ENCODE peak calls at places on chromosome 18, in ten cellular contexts. T, W, Y, M, O, J, I, Q, E and X are unnamed samples.

GRCh38 chr18:8626414-8627106 is 17.3 kb downstream of the RAB12 start:
- DNase-seq in T (no peak), W (no peak), Y (no peak), M (no peak), O (no peak), J (no peak), I (no peak), Q (no peak), E (no peak), X (no peak)

GRCh38 chr18:250685-251084 is 17.2 kb downstream of the THOC1 start:
- DNase-seq in T (peak), W (no peak), Y (peak), M (no peak), O (peak), J (no peak), I (peak), Q (no peak), E (no peak), X (peak)

GRCh38 chr18:26003391-26003790 is 87.0 kb downstream of the SS18 start:
- DNase-seq in T (no peak), W (no peak), Y (no peak), M (no peak), O (peak), J (no peak), I (peak), Q (no peak), E (no peak), X (peak)

GRCh38 chr18:41949206-41949920 is 5.7 kb upstream of the PIK3C3 start:
- DNase-seq in T (no peak), W (no peak), Y (no peak), M (no peak), O (no peak), J (no peak), I (no peak), Q (no peak), E (no peak), X (peak)

GRCh38 chr18:58776084-58776483 is 88.6 kb upstream of the ZNF532 start:
- DNase-seq in T (no peak), W (no peak), Y (peak), M (no peak), O (no peak), J (no peak), I (no peak), Q (no peak), E (no peak), X (no peak)

GRCh38 chr18:26417190-26417589 is 131.2 kb downstream of the KCTD1 start:
- DNase-seq in T (no peak), W (no peak), Y (no peak), M (no peak), O (no peak), J (no peak), I (no peak), Q (no peak), E (no peak), X (no peak)

GRCh38 chr18:51138936-51139335 is 58.5 kb downstream of the MEX3C start:
- DNase-seq in T (no peak), W (no peak), Y (no peak), M (no peak), O (no peak), J (no peak), I (no peak), Q (no peak), E (no peak), X (no peak)

GRCh38 chr18:9736942-9737813 is 29.1 kb downstream of the RAB31 start:
- DNase-seq in T (peak), W (peak), Y (peak), M (no peak), O (peak), J (no peak), I (peak), Q (no peak), E (no peak), X (peak)

GRCh38 chr18:56569391-56569790 is 69.0 kb downstream of the TXNL1 start:
- DNase-seq in T (no peak), W (no peak), Y (no peak), M (no peak), O (no peak), J (no peak), I (no peak), Q (no peak), E (no peak), X (no peak)

GRCh38 chr18:52326001-52326400 is 14.0 kb upstream of the DCC start:
- DNase-seq in T (no peak), W (no peak), Y (peak), M (no peak), O (peak), J (no peak), I (no peak), Q (no peak), E (no peak), X (peak)

GRCh38 chr18:58158008-58158407 is 114.0 kb downstream of the NEDD4L start:
- DNase-seq in T (no peak), W (no peak), Y (no peak), M (no peak), O (no peak), J (no peak), I (no peak), Q (no peak), E (no peak), X (no peak)

GRCh38 chr18:28735731-28736130 is 558.8 kb upstream of the CDH2 start:
- DNase-seq in T (peak), W (peak), Y (peak), M (no peak), O (peak), J (no peak), I (peak), Q (no peak), E (no peak), X (peak)

GRCh38 chr18:26489881-26490280 is 58.5 kb downstream of the KCTD1 start:
- DNase-seq in T (no peak), W (no peak), Y (no peak), M (no peak), O (no peak), J (no peak), I (no peak), Q (no peak), E (no peak), X (peak)

GRCh38 chr18:35045808-35046207 is 4.6 kb downstream of the MAPRE2 start:
- DNase-seq in T (no peak), W (no peak), Y (no peak), M (no peak), O (no peak), J (no peak), I (peak), Q (no peak), E (no peak), X (no peak)

GRCh38 chr18:12597775-12598174 is 60.1 kb downstream of the SPIRE1 start:
- DNase-seq in T (peak), W (no peak), Y (peak), M (no peak), O (peak), J (no peak), I (peak), Q (no peak), E (no peak), X (peak)

GRCh38 chr18:58991127-58991798 is 126.6 kb downstream of the ZNF532 start:
- DNase-seq in T (no peak), W (no peak), Y (peak), M (no peak), O (peak), J (no peak), I (no peak), Q (peak), E (no peak), X (peak)

GRCh38 chr18:79332601-79333000 is 63.1 kb upstream of the NFATC1 start:
- DNase-seq in T (no peak), W (no peak), Y (no peak), M (no peak), O (no peak), J (no peak), I (no peak), Q (no peak), E (no peak), X (no peak)

DNA sequence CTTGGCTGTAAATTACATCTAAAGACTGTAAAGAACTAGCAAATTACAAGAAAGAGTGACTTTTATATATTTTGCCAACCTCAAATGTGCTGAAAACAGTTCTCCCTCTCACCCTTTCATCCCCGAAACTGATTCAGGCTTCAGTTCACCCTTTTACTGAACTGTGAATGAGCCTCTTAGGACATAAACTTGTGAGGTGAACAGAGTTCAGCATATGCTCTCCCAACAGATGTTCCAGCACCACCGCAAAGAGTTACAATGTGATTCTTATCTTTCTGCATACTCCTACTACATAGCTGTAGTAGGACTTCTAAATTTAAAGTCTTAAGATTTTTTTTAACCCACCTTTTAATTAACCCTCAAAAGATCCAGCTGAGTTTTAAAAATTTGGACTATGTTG is 1.2 kb upstream of the ZCCHC2 start:
- DNase-seq in T (peak), W (no peak), Y (peak), M (no peak), O (peak), J (no peak), I (no peak), Q (no peak), E (no peak), X (peak)
- H3K9ac ChIP-seq in T (peak), W (peak), Y (no peak), M (no peak), O (no peak), J (no peak), I (peak), Q (no peak), E (no peak), X (peak)

DNA sequence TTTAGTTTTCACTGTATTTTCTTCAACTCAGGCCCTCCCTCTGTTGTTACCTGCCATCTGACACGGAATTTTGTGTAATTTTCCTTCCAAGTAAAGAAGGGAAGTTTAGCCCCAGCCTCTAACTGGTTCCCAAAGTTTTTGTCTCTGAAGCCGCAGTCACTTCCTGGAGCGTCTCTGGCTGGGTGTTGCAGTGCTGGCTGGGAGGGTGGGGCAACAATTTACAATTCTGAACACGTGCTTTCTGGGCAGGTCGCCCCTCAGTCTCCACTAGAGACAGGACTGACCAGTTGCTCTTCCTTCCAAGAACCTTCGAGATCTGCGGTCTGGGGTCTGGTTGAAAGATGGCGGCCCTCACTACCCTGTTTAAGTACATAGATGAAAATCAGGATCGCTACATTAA is 3.5 kb downstream of the CNDP2 start:
- DNase-seq in T (no peak), W (no peak), Y (peak), M (no peak), O (peak), J (peak), I (peak), Q (peak), E (no peak), X (peak)
- H3K9ac ChIP-seq in T (peak), W (no peak), Y (no peak), M (no peak), O (no peak), J (no peak), I (peak), Q (peak), E (no peak), X (peak)

GRCh38 chr18:1691860-1692259 is 787.2 kb downstream of the ADCYAP1 start:
- DNase-seq in T (no peak), W (no peak), Y (no peak), M (no peak), O (no peak), J (no peak), I (no peak), Q (no peak), E (no peak), X (no peak)
- H3K9ac ChIP-seq in T (no peak), W (no peak), Y (no peak), M (no peak), O (no peak), J (no peak), I (no peak), Q (no peak), E (no peak), X (no peak)

GRCh38 chr18:70024088-70024487 is 76.4 kb upstream of the CD226 start:
- DNase-seq in T (no peak), W (no peak), Y (no peak), M (no peak), O (no peak), J (no peak), I (no peak), Q (no peak), E (no peak), X (no peak)

GRCh38 chr18:70024829-70025228 is 77.2 kb upstream of the CD226 start:
- DNase-seq in T (no peak), W (no peak), Y (no peak), M (no peak), O (no peak), J (no peak), I (no peak), Q (no peak), E (no peak), X (no peak)

GRCh38 chr18:70021498-70021897 is 73.8 kb upstream of the CD226 start:
- DNase-seq in T (no peak), W (no peak), Y (no peak), M (no peak), O (no peak), J (no peak), I (no peak), Q (no peak), E (no peak), X (no peak)

GRCh38 chr18:70021043-70021442 is 73.4 kb upstream of the CD226 start:
- DNase-seq in T (no peak), W (no peak), Y (no peak), M (no peak), O (no peak), J (no peak), I (no peak), Q (no peak), E (no peak), X (no peak)

GRCh38 chr18:70022636-70023035 is 75.0 kb upstream of the CD226 start:
- DNase-seq in T (no peak), W (no peak), Y (no peak), M (no peak), O (no peak), J (no peak), I (peak), Q (no peak), E (no peak), X (no peak)
- H3K9ac ChIP-seq in T (no peak), W (no peak), Y (no peak), M (no peak), O (no peak), J (no peak), I (no peak), Q (no peak), E (no peak), X (no peak)

GRCh38 chr18:5596585-5596984 is 52.8 kb upstream of the EPB41L3 start:
- DNase-seq in T (no peak), W (no peak), Y (no peak), M (no peak), O (no peak), J (no peak), I (no peak), Q (no peak), E (no peak), X (no peak)
- H3K9ac ChIP-seq in T (no peak), W (no peak), Y (no peak), M (no peak), O (no peak), J (no peak), I (no peak), Q (no peak), E (no peak), X (no peak)

DNA sequence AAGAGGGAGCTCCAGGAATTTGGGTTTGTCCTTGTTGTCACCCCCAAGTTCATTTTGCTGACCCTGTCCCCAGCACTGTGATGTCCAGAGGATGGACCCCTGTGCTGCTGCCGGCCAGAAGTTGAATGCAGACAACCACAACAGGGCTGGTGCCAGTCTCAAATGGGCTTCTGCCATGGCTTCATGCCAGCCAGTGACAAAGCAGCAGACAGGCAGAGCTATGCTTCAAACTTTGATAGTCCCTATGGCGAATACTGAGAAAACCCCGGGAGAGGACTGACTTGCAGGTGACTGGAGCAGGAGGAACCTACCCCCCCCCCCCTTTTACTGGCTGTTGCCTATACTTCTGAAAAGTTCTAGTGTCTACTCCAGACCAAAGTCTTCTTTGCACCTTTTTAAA is 3.2 kb downstream of the SMAD7 start:
- DNase-seq in T (peak), W (peak), Y (no peak), M (no peak), O (peak), J (peak), I (peak), Q (no peak), E (no peak), X (no peak)
- H3K9ac ChIP-seq in T (peak), W (peak), Y (no peak), M (no peak), O (peak), J (no peak), I (peak), Q (peak), E (no peak), X (no peak)

DNA sequence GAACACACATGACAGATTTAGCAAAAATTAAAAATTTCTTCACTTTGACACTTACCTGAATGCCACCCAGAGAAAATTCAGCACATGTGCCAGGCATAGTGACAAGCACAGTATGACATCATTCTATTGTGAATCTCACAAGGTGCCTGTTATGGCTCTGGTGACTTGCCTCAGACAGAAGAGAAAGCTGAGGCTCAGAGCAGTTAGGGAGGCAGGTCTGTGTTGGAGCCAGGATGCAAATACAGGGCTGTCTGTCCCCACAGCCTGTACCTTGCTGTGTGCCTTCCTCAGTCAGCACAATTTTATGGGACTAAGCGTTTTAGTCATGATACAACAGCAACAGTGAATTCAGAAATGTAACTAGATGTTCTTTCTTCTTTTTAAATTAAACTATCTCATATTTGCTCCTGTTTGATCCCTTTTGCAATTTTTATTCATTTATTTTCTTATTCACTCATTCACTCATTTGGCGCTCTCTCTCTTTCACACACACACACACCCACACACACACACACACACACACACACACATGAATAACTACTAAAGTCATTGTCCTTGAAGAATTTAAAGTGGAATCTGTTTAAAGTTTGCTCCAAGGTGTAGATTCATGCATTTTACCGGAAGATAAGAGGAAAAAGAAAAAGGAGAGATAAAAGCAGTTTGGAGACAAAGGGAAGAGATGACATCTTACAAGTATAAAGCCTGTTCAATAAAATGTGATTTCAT is 37.9 kb upstream of the CTAGE1 start:
- DNase-seq in T (no peak), W (no peak), Y (no peak), M (no peak), O (no peak), J (no peak), I (no peak), Q (no peak), E (no peak), X (no peak)
- H3K9ac ChIP-seq in T (no peak), W (no peak), Y (no peak), M (no peak), O (no peak), J (no peak), I (no peak), Q (no peak), E (no peak), X (no peak)

DNA sequence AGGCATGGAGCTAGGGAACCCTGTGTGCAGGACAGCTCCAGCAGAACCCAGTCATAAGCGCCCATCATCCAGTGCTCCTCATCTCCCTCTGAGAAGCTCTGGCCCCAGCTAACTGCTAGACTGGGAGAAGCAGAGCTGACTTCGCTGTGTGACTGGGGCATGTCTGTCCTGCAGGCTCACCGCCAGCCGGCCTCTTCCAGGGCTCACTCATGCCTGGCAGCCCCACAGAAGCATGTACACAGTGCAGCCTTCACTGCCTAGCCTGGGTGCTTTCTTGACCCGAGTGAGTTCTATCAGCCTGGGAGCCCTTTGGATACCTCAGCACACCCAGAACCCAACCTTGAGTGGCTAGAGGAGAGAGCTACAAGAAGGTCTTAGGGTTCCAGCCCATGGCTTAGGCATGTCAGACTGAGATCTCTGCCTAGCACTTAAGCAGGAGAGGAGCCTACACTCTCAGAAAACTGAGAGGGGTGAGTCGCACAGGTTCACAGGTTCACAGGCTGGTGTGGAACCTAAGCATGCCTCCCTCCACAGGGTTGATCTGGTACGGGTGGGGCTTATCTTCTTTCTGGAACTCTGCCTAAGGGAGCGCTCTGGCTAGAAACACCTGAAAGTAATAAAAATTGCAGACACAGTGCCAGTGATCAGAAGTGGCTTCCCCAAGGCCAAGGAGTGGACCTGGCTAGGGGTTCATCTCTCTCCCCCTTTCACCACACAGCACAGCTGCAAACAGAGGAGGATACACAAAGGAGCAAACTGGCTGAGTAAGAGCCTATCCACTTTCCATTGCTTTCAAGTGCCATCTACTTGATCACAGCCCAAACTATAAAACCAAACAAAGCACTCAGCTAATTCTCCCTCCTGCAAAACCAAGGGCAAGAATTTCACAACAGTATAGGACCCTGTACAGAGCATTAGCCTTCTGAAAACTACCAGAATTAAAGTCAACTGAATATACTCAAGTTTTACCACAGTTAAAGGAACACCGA is 482.1 kb upstream of the SETBP1 start:
- DNase-seq in T (no peak), W (peak), Y (no peak), M (no peak), O (peak), J (no peak), I (peak), Q (no peak), E (no peak), X (no peak)
- H3K9ac ChIP-seq in T (no peak), W (no peak), Y (no peak), M (no peak), O (no peak), J (no peak), I (no peak), Q (no peak), E (no peak), X (no peak)

GRCh38 chr18:77054288-77054605 is 78.3 kb downstream of the MBP start:
- DNase-seq in T (no peak), W (no peak), Y (no peak), M (no peak), O (no peak), J (no peak), I (no peak), Q (no peak), E (no peak), X (no peak)

GRCh38 chr18:77056399-77057015 is 76.1 kb downstream of the MBP start:
- DNase-seq in T (no peak), W (no peak), Y (no peak), M (no peak), O (no peak), J (no peak), I (peak), Q (no peak), E (peak), X (no peak)

GRCh38 chr18:77054606-77055428 is 77.8 kb downstream of the MBP start:
- DNase-seq in T (peak), W (peak), Y (peak), M (peak), O (no peak), J (peak), I (peak), Q (peak), E (peak), X (peak)

GRCh38 chr18:77057043-77057442 is 75.5 kb downstream of the MBP start:
- DNase-seq in T (no peak), W (no peak), Y (no peak), M (no peak), O (no peak), J (no peak), I (peak), Q (no peak), E (no peak), X (no peak)

GRCh38 chr18:77055429-77056310 is 76.9 kb downstream of the MBP start:
- DNase-seq in T (no peak), W (no peak), Y (no peak), M (no peak), O (no peak), J (no peak), I (no peak), Q (no peak), E (no peak), X (no peak)
- H3K9ac ChIP-seq in T (peak), W (no peak), Y (no peak), M (no peak), O (no peak), J (no peak), I (no peak), Q (peak), E (no peak), X (peak)